ENCODE peak calls at places on chromosome 11, in nine cellular contexts. One of them, this sample, is unnamed.

GRCh38 chr11:1157645-1158591 is at the start of gene MUC5AC:
- DNase-seq in CD8-positive, alpha-beta memory T cell: no peak
- DNase-seq in neuronal stem cell: no peak
- DNase-seq in heart left ventricle: no peak
- DNase-seq in mesendoderm: no peak
- DNase-seq in tibial nerve: no peak
- DNase-seq in SK-N-MC: no peak
- DNase-seq in aorta: peak
- DNase-seq in SJSA1: peak
- DNase-seq in this sample: peak

GRCh38 chr11:11170352-11171084 is 182.5 kb downstream of the CSNK2A3 start:
- DNase-seq in CD8-positive, alpha-beta memory T cell: no peak
- DNase-seq in neuronal stem cell: no peak
- DNase-seq in heart left ventricle: no peak
- DNase-seq in mesendoderm: no peak
- DNase-seq in tibial nerve: no peak
- DNase-seq in SK-N-MC: no peak
- DNase-seq in aorta: no peak
- DNase-seq in SJSA1: no peak
- DNase-seq in this sample: no peak

GRCh38 chr11:64204464-64204989 is 2.0 kb upstream of the FERMT3 start:
- DNase-seq in CD8-positive, alpha-beta memory T cell: peak
- DNase-seq in neuronal stem cell: peak
- DNase-seq in heart left ventricle: peak
- DNase-seq in mesendoderm: peak
- DNase-seq in tibial nerve: peak
- DNase-seq in SK-N-MC: peak
- DNase-seq in aorta: peak
- DNase-seq in SJSA1: peak
- DNase-seq in this sample: no peak

GRCh38 chr11:47213985-47214564 is 699 bp upstream of the DDB2 start:
- DNase-seq in CD8-positive, alpha-beta memory T cell: peak
- DNase-seq in neuronal stem cell: peak
- DNase-seq in heart left ventricle: peak
- DNase-seq in mesendoderm: peak
- DNase-seq in tibial nerve: peak
- DNase-seq in SK-N-MC: no peak
- DNase-seq in aorta: peak
- DNase-seq in SJSA1: peak
- DNase-seq in this sample: peak

GRCh38 chr11:102279641-102280170 is 37.6 kb upstream of the BIRC3 start:
- DNase-seq in CD8-positive, alpha-beta memory T cell: no peak
- DNase-seq in neuronal stem cell: no peak
- DNase-seq in heart left ventricle: no peak
- DNase-seq in mesendoderm: no peak
- DNase-seq in tibial nerve: no peak
- DNase-seq in SK-N-MC: no peak
- DNase-seq in aorta: no peak
- DNase-seq in SJSA1: no peak
- DNase-seq in this sample: no peak

GRCh38 chr11:118820412-118821357 is 29.7 kb upstream of the DDX6 start:
- DNase-seq in CD8-positive, alpha-beta memory T cell: no peak
- DNase-seq in neuronal stem cell: no peak
- DNase-seq in heart left ventricle: peak
- DNase-seq in mesendoderm: peak
- DNase-seq in tibial nerve: peak
- DNase-seq in SK-N-MC: no peak
- DNase-seq in aorta: peak
- DNase-seq in SJSA1: no peak
- DNase-seq in this sample: peak

GRCh38 chr11:35387341-35387982 is 31.9 kb downstream of the SLC1A2 start:
- DNase-seq in CD8-positive, alpha-beta memory T cell: no peak
- DNase-seq in neuronal stem cell: no peak
- DNase-seq in heart left ventricle: no peak
- DNase-seq in mesendoderm: no peak
- DNase-seq in tibial nerve: no peak
- DNase-seq in SK-N-MC: no peak
- DNase-seq in aorta: no peak
- DNase-seq in SJSA1: no peak
- DNase-seq in this sample: no peak

GRCh38 chr11:5701184-5701583 is 11.6 kb downstream of the TRIM22 start:
- DNase-seq in CD8-positive, alpha-beta memory T cell: no peak
- DNase-seq in neuronal stem cell: no peak
- DNase-seq in heart left ventricle: no peak
- DNase-seq in mesendoderm: no peak
- DNase-seq in tibial nerve: no peak
- DNase-seq in SK-N-MC: no peak
- DNase-seq in aorta: no peak
- DNase-seq in SJSA1: no peak
- DNase-seq in this sample: no peak

GRCh38 chr11:660681-661444 is 23.8 kb downstream of the DRD4 start:
- DNase-seq in CD8-positive, alpha-beta memory T cell: no peak
- DNase-seq in neuronal stem cell: no peak
- DNase-seq in heart left ventricle: no peak
- DNase-seq in mesendoderm: no peak
- DNase-seq in tibial nerve: no peak
- DNase-seq in SK-N-MC: no peak
- DNase-seq in aorta: no peak
- DNase-seq in SJSA1: no peak
- DNase-seq in this sample: no peak

GRCh38 chr11:9616858-9617257 is 43.4 kb downstream of the WEE1 start:
- DNase-seq in CD8-positive, alpha-beta memory T cell: no peak
- DNase-seq in neuronal stem cell: no peak
- DNase-seq in heart left ventricle: no peak
- DNase-seq in mesendoderm: no peak
- DNase-seq in tibial nerve: no peak
- DNase-seq in SK-N-MC: no peak
- DNase-seq in aorta: no peak
- DNase-seq in SJSA1: no peak
- DNase-seq in this sample: no peak

GRCh38 chr11:79481795-79482194 is 41.0 kb upstream of the TENM4 start:
- DNase-seq in CD8-positive, alpha-beta memory T cell: no peak
- DNase-seq in neuronal stem cell: no peak
- DNase-seq in heart left ventricle: no peak
- DNase-seq in mesendoderm: no peak
- DNase-seq in tibial nerve: no peak
- DNase-seq in SK-N-MC: no peak
- DNase-seq in aorta: no peak
- DNase-seq in SJSA1: no peak
- DNase-seq in this sample: no peak

GRCh38 chr11:77617892-77618291 is 19.7 kb downstream of the CLNS1A start:
- DNase-seq in CD8-positive, alpha-beta memory T cell: no peak
- DNase-seq in neuronal stem cell: no peak
- DNase-seq in heart left ventricle: no peak
- DNase-seq in mesendoderm: no peak
- DNase-seq in tibial nerve: no peak
- DNase-seq in SK-N-MC: no peak
- DNase-seq in aorta: no peak
- DNase-seq in SJSA1: no peak
- DNase-seq in this sample: no peak

DNA sequence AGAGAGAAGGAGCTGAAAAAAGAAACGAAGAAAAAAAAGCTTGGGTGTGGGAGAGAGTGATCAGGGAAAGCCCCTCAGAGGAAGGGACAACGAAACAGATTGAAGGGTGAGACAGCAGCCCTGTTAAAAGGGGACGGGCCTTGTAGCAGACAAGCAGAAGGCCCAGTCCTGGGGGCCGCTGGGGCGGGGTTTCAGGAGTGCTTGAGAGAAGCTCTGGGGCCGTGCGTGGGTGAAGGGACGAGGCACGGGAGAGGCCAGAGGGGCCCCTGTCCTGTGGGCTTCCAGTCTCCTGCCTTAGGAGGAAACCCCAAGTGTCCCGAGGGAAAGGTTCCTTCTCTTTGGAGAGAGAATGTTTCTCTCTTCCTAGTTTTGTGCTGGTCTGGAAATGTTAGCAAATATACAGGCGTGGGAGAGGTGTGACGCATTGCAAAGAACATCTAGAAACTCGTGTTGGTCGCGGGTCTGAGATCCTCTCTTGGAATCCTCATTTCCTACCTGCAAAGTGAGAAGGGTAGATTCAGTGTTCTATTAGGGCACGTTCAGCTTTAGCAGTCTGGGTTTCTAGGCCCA is 28.6 kb downstream of the ADAMTS15 start:
- DNase-seq in CD8-positive, alpha-beta memory T cell: no peak
- DNase-seq in neuronal stem cell: no peak
- DNase-seq in heart left ventricle: no peak
- DNase-seq in mesendoderm: no peak
- DNase-seq in tibial nerve: no peak
- DNase-seq in SK-N-MC: no peak
- DNase-seq in aorta: no peak
- DNase-seq in SJSA1: no peak
- DNase-seq in this sample: no peak
- H3K27ac ChIP-seq in CD8-positive, alpha-beta memory T cell: no peak
- H3K27ac ChIP-seq in neuronal stem cell: no peak
- H3K27ac ChIP-seq in heart left ventricle: peak
- H3K27ac ChIP-seq in mesendoderm: no peak
- H3K27ac ChIP-seq in tibial nerve: peak
- H3K27ac ChIP-seq in SK-N-MC: no peak
- H3K27ac ChIP-seq in aorta: no peak
- H3K27ac ChIP-seq in SJSA1: no peak
- H3K27ac ChIP-seq in this sample: peak

GRCh38 chr11:92329644-92330043 is 105.0 kb downstream of the FAT3 start:
- DNase-seq in CD8-positive, alpha-beta memory T cell: no peak
- DNase-seq in neuronal stem cell: no peak
- DNase-seq in heart left ventricle: no peak
- DNase-seq in mesendoderm: peak
- DNase-seq in tibial nerve: no peak
- DNase-seq in SK-N-MC: no peak
- DNase-seq in aorta: no peak
- DNase-seq in SJSA1: no peak
- DNase-seq in this sample: no peak
- H3K4me3 ChIP-seq in CD8-positive, alpha-beta memory T cell: no peak
- H3K4me3 ChIP-seq in neuronal stem cell: no peak
- H3K4me3 ChIP-seq in heart left ventricle: no peak
- H3K4me3 ChIP-seq in mesendoderm: no peak
- H3K4me3 ChIP-seq in tibial nerve: no peak
- H3K4me3 ChIP-seq in SK-N-MC: no peak
- H3K4me3 ChIP-seq in aorta: no peak
- H3K4me3 ChIP-seq in SJSA1: no peak
- H3K4me3 ChIP-seq in this sample: no peak

DNA sequence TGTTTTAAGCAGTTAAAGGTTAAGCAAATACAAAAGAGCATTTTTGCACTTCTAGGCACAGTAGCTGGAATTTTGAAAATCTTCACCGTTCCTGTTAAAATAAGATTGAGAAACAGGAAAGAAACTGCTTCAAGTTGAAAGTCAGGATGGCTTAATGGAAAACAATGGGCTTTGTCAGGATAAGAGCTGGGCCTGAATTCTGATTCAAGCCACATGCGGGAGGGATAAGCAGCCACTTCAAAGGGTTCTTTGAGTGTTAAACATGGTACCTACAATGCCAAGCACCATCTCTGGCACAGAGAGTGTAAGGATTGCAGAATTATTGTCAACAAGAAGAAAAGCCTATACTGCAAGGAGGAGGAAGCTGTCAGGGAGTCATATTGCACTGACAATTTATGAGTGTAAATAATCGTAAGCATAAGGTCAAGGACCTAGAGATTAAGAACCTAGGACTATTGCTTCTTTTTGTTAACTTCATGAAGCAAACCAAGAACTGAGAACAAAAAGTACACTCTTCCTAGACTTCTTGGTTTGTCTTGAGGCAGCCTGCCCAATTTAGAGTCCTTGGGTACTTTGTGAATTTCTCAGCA is 32.5 kb downstream of the MPPED2 start:
- DNase-seq in CD8-positive, alpha-beta memory T cell: no peak
- DNase-seq in neuronal stem cell: no peak
- DNase-seq in heart left ventricle: no peak
- DNase-seq in mesendoderm: peak
- DNase-seq in tibial nerve: no peak
- DNase-seq in SK-N-MC: no peak
- DNase-seq in aorta: no peak
- DNase-seq in SJSA1: no peak
- DNase-seq in this sample: no peak
- H3K27ac ChIP-seq in CD8-positive, alpha-beta memory T cell: no peak
- H3K27ac ChIP-seq in neuronal stem cell: no peak
- H3K27ac ChIP-seq in heart left ventricle: no peak
- H3K27ac ChIP-seq in mesendoderm: no peak
- H3K27ac ChIP-seq in tibial nerve: no peak
- H3K27ac ChIP-seq in SK-N-MC: no peak
- H3K27ac ChIP-seq in aorta: no peak
- H3K27ac ChIP-seq in SJSA1: no peak
- H3K27ac ChIP-seq in this sample: no peak

GRCh38 chr11:22192289-22192641 is 620 bp upstream of the ANO5 start:
- DNase-seq in CD8-positive, alpha-beta memory T cell: no peak
- DNase-seq in neuronal stem cell: no peak
- DNase-seq in heart left ventricle: peak
- DNase-seq in mesendoderm: peak
- DNase-seq in tibial nerve: no peak
- DNase-seq in SK-N-MC: no peak
- DNase-seq in aorta: no peak
- DNase-seq in SJSA1: no peak
- DNase-seq in this sample: no peak

GRCh38 chr11:22190827-22191463 is 1.9 kb upstream of the ANO5 start:
- DNase-seq in CD8-positive, alpha-beta memory T cell: no peak
- DNase-seq in neuronal stem cell: no peak
- DNase-seq in heart left ventricle: no peak
- DNase-seq in mesendoderm: no peak
- DNase-seq in tibial nerve: no peak
- DNase-seq in SK-N-MC: no peak
- DNase-seq in aorta: no peak
- DNase-seq in SJSA1: no peak
- DNase-seq in this sample: no peak

GRCh38 chr11:22192642-22193347 is at the start of gene ANO5:
- DNase-seq in CD8-positive, alpha-beta memory T cell: no peak
- DNase-seq in neuronal stem cell: peak
- DNase-seq in heart left ventricle: peak
- DNase-seq in mesendoderm: peak
- DNase-seq in tibial nerve: peak
- DNase-seq in SK-N-MC: no peak
- DNase-seq in aorta: peak
- DNase-seq in SJSA1: peak
- DNase-seq in this sample: peak

GRCh38 chr11:22194907-22195306 is 2.0 kb downstream of the ANO5 start:
- DNase-seq in CD8-positive, alpha-beta memory T cell: no peak
- DNase-seq in neuronal stem cell: no peak
- DNase-seq in heart left ventricle: no peak
- DNase-seq in mesendoderm: no peak
- DNase-seq in tibial nerve: no peak
- DNase-seq in SK-N-MC: no peak
- DNase-seq in aorta: no peak
- DNase-seq in SJSA1: no peak
- DNase-seq in this sample: no peak

DNA sequence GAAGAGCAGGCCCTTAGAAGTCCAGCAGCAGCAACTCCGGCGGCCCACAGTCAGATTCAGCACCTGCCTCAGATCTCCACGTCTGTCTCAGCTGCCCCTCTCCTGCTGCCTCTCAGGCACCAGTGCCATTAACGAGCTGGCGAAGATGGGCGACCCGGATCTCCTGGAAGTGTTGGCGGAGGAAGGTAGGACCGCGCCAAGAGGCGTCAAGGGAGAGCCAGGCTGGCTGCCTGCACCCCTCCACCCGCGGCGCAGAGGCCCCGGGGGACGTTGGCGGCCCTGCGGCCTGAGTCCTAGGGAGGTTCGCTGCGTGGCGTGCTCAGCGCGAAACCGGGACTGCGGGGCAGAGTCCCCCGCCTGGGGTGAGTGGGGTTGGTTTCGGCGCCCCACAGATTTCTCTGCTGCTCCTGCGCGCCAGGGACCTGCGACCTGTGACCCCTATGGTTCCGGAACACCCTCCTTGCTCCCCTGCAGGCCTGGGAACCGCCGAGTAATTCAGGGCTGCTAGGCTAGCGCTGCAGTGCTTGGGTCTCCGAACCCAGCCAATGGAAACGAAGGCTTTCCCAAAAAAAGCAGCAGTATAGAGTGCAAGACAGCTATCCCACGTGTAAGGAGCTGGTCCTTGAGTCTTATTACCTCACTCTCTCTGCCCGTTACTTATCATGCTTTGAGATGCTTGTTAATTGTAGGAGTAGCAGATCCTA is 615 bp downstream of the ANO5 start:
- DNase-seq in CD8-positive, alpha-beta memory T cell: no peak
- DNase-seq in neuronal stem cell: peak
- DNase-seq in heart left ventricle: peak
- DNase-seq in mesendoderm: peak
- DNase-seq in tibial nerve: no peak
- DNase-seq in SK-N-MC: no peak
- DNase-seq in aorta: peak
- DNase-seq in SJSA1: no peak
- DNase-seq in this sample: peak
- H3K4me3 ChIP-seq in CD8-positive, alpha-beta memory T cell: no peak
- H3K4me3 ChIP-seq in neuronal stem cell: peak
- H3K4me3 ChIP-seq in heart left ventricle: peak
- H3K4me3 ChIP-seq in mesendoderm: peak
- H3K4me3 ChIP-seq in tibial nerve: peak
- H3K4me3 ChIP-seq in SK-N-MC: peak
- H3K4me3 ChIP-seq in aorta: peak
- H3K4me3 ChIP-seq in SJSA1: no peak
- H3K4me3 ChIP-seq in this sample: peak